ENCODE peak calls at places on chromosomes 12 and 14, in five cellular contexts. X is GM18507, Y is prostate gland, W is LHCN-M2, B is IMR-90. G is an unnamed sample.

GRCh38 chr12:46269429-46270241 is 792 bp upstream of the SLC38A1 start:
- DNase-seq in W (no peak), Y (no peak), B (no peak), X (peak; percentile 28), G (no peak)

GRCh38 chr14:69090187-69090789 is 62.6 kb downstream of the DCAF5 start:
- DNase-seq in X (no peak), B (peak; percentile 55), Y (peak; percentile 51), W (no peak), G (no peak)

GRCh38 chr12:113777751-113778150 is 188.4 kb downstream of the RBM19 start:
- DNase-seq in W (no peak), Y (no peak), B (no peak), X (no peak), G (no peak)

GRCh38 chr14:55129086-55129427 is at the start of gene LGALS3:
- DNase-seq in B (peak; percentile 51), X (peak; percentile 53), Y (peak; percentile 82), W (peak; percentile 52), G (no peak)

GRCh38 chr12:104669057-104669770 is 212.5 kb downstream of the CHST11 start:
- DNase-seq in B (no peak), Y (peak; percentile 63), X (no peak), W (no peak), G (no peak)

GRCh38 chr12:49273726-49274395 is 9.0 kb downstream of the TUBA1C start:
- DNase-seq in X (no peak), W (no peak), Y (no peak), B (no peak), G (no peak)

GRCh38 chr14:33317675-33318074 is 379.0 kb downstream of the NPAS3 start:
- DNase-seq in B (no peak), W (no peak), Y (no peak), X (no peak), G (no peak)

GRCh38 chr12:104793280-104793679 is 164.8 kb downstream of the SLC41A2 start:
- DNase-seq in X (no peak), Y (no peak), W (peak; percentile 41), B (peak; percentile 9), G (no peak)

GRCh38 chr12:19988457-19988856 is 379.9 kb upstream of the PDE3A start:
- DNase-seq in X (no peak), B (no peak), W (no peak), Y (peak; percentile 17), G (no peak)

GRCh38 chr12:123379391-123379790 is 4.5 kb upstream of the KMT5A start:
- DNase-seq in W (no peak), B (no peak), X (no peak), Y (no peak), G (no peak)

GRCh38 chr12:42186793-42187192 is 42.1 kb upstream of the GXYLT1 start:
- DNase-seq in B (no peak), W (no peak), Y (no peak), X (no peak), G (no peak)

GRCh38 chr14:99506269-99506668 is 25.1 kb downstream of the CCNK start:
- DNase-seq in X (no peak), W (no peak), B (no peak), Y (no peak), G (no peak)

GRCh38 chr14:20343855-20344205 is 395 bp downstream of the PARP2 start:
- DNase-seq in B (peak; percentile 48), Y (no peak), X (no peak), W (peak; percentile 28), G (no peak)

G was measured in GM12878.